ENCODE peak calls at places on chromosomes 11 and 22, in four cellular contexts. G, V, D and T are unnamed samples.

GRCh38 chr11:61828629-61829407 is 718 bp downstream of the FADS2 start:
- DNase-seq in G (peak; percentile 71), V (peak; percentile 13), D (peak; percentile 55), T (no peak)

GRCh38 chr11:34928960-34929680 is 12.7 kb downstream of the PDHX start:
- DNase-seq in G (no peak), V (no peak), D (no peak), T (no peak)

GRCh38 chr11:126797801-126798200 is 202.8 kb downstream of the KIRREL3 start:
- DNase-seq in G (no peak), V (no peak), D (no peak), T (no peak)

GRCh38 chr11:111785076-111785475 is 18.9 kb upstream of the PPP2R1B start:
- DNase-seq in G (no peak), V (no peak), D (no peak), T (no peak)

GRCh38 chr11:66878554-66878953 is 21.7 kb downstream of the LRFN4 start:
- DNase-seq in G (no peak), V (no peak), D (no peak), T (no peak)

GRCh38 chr11:126968915-126969314 is 31.7 kb downstream of the KIRREL3 start:
- DNase-seq in G (no peak), V (peak; percentile 6), D (no peak), T (no peak)

GRCh38 chr11:62439785-62440602 is 21.2 kb downstream of the SCGB1A1 start:
- DNase-seq in G (peak; percentile 65), V (no peak), D (no peak), T (no peak)

GRCh38 chr11:126290887-126291286 is 8.0 kb downstream of the TIRAP start:
- DNase-seq in G (peak; percentile 31), V (no peak), D (no peak), T (no peak)

GRCh38 chr11:77262803-77263202 is 38.7 kb downstream of the GDPD4 start:
- DNase-seq in G (no peak), V (no peak), D (no peak), T (no peak)

GRCh38 chr11:48074425-48075181 is 94.2 kb downstream of the PTPRJ start:
- DNase-seq in G (no peak), V (no peak), D (no peak), T (no peak)

GRCh38 chr22:38467904-38468760 is at the start of gene KDELR3:
- DNase-seq in G (peak; percentile 83), V (peak; percentile 50), D (no peak), T (peak; percentile 64)

GRCh38 chr11:61911701-61912529 is 5.5 kb downstream of the RAB3IL1 start:
- DNase-seq in G (peak; percentile 88), V (no peak), D (no peak), T (no peak)

GRCh38 chr11:93983542-93984204 is 37.5 kb upstream of the HEPHL1 start:
- DNase-seq in G (no peak), V (no peak), D (no peak), T (no peak)

GRCh38 chr11:126739499-126740145 is 260.9 kb downstream of the KIRREL3 start:
- DNase-seq in G (no peak), V (no peak), D (no peak), T (no peak)

GRCh38 chr11:46299425-46300067 is 22.1 kb downstream of the CREB3L1 start:
- DNase-seq in G (no peak), V (no peak), D (no peak), T (no peak)

GRCh38 chr11:46302866-46303265 is 25.4 kb downstream of the CREB3L1 start:
- DNase-seq in G (no peak), V (no peak), D (no peak), T (no peak)

GRCh38 chr11:46296520-46297448 is 19.3 kb downstream of the CREB3L1 start:
- DNase-seq in G (peak; percentile 89), V (no peak), D (peak; percentile 86), T (peak; percentile 87)

GRCh38 chr11:46298699-46299424 is 21.4 kb downstream of the CREB3L1 start:
- DNase-seq in G (no peak), V (peak; percentile 90), D (no peak), T (no peak)

GRCh38 chr11:46300270-46300669 is 22.8 kb downstream of the CREB3L1 start:
- DNase-seq in G (no peak), V (peak; percentile 30), D (no peak), T (no peak)
- TF ChIP-seq CTCF in G (no peak), V (no peak), D (no peak), T (no peak)

GRCh38 chr22:33593818-33594217 is 326.5 kb downstream of the LARGE1 start:
- DNase-seq in G (no peak), V (no peak), D (no peak), T (no peak)
- TF ChIP-seq CTCF in G (no peak), V (no peak), D (no peak), T (no peak)

GRCh38 chr11:11622772-11623531 is 1.1 kb upstream of the GALNT18 start:
- DNase-seq in G (no peak), V (peak; percentile 24), D (no peak), T (peak; percentile 7)

GRCh38 chr11:11620966-11621880 is 582 bp downstream of the GALNT18 start:
- DNase-seq in G (peak; percentile 63), V (peak; percentile 39), D (peak; percentile 19), T (peak; percentile 19)

GRCh38 chr11:11620251-11620965 is 1.4 kb downstream of the GALNT18 start:
- DNase-seq in G (peak; percentile 59), V (peak; percentile 50), D (peak; percentile 38), T (peak; percentile 44)

GRCh38 chr11:11621881-11622706 is at the start of gene GALNT18:
- DNase-seq in G (peak; percentile 95), V (peak; percentile 83), D (peak; percentile 87), T (peak; percentile 90)

DNA sequence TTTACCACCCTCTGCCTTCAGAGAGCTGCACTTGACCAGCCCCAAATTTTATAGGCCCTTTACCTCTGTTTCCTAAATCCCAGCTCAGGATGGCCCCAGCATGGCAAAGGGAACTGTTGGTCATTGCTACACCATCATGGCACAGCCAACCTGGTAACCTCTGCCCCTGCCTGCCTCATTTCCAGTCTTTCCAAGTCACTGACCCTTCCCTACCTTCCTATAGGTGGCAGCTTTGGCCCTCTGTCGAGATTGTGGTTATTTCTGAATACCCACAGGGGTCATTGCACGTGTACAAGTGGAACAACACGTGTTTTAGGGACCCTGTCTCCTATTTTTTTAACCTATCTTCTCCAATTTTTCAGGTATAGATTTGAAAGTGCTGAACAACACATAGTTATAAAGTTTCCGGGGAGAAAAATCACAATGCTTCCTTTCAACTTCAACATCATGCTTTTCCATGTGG is 2.8 kb downstream of the GALNT18 start:
- DNase-seq in G (no peak), V (no peak), D (no peak), T (peak; percentile 24)
- TF ChIP-seq CTCF in G (no peak), V (peak; percentile 18), D (no peak), T (no peak)

GRCh38 chr22:17789379-17790200 is 15.3 kb upstream of the BID start:
- DNase-seq in G (no peak), V (no peak), D (no peak), T (no peak)

GRCh38 chr22:17787159-17788022 is 13.1 kb upstream of the BID start:
- DNase-seq in G (no peak), V (no peak), D (no peak), T (no peak)

GRCh38 chr22:17786435-17787158 is 12.3 kb upstream of the BID start:
- DNase-seq in G (no peak), V (no peak), D (no peak), T (peak; percentile 21)

GRCh38 chr22:17788023-17788330 is 13.7 kb upstream of the BID start:
- DNase-seq in G (no peak), V (no peak), D (no peak), T (no peak)

GRCh38 chr22:17788528-17789378 is 14.5 kb upstream of the BID start:
- DNase-seq in G (no peak), V (no peak), D (no peak), T (peak; percentile 43)
- TF ChIP-seq CTCF in G (no peak), V (no peak), D (no peak), T (no peak)

DNA sequence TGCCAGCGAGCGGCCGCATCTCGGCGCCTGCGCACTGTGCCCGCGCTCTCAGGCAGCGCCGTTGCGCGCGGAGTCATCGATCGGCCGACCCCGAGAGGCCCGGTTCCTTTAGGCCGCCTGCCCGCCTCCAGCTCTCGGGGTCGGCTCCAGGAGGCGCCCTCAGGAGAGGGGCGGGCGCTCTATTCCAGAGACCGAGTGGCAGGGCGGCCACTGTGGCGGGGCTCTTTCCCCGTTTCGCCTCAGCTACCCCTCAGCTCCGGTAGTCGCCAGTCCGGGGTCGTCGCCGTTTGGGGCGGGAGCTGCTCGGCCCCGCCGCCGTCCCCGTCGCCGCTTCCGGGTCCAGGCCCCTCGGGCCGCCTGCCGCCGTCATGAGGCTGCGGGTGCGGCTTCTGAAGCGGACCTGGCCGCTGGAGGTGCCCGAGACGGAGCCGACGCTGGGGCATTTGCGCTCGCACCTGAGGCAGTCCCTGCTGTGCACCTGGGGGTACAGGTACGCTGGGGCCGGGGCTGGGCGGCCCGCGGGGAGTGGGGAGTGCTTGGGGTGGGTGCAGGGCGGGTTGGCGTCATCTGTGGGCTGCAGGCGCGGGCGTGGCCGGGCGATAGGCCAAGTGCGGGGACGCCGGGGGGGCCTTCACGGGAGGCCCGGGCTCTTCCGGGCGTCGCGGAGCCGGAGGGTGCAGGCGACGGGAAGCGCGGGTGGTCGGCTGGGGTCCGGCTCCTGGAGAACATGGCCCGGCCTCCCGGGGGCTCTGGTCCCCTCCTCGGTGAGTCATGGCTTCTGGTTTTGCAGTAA is at the start of gene FBXO7:
- DNase-seq in G (peak; percentile 96), V (peak; percentile 65), D (peak; percentile 91), T (peak; percentile 93)
- TF ChIP-seq CTCF in G (no peak), V (peak; percentile 35), D (peak; percentile 62), T (peak; percentile 40)

DNA sequence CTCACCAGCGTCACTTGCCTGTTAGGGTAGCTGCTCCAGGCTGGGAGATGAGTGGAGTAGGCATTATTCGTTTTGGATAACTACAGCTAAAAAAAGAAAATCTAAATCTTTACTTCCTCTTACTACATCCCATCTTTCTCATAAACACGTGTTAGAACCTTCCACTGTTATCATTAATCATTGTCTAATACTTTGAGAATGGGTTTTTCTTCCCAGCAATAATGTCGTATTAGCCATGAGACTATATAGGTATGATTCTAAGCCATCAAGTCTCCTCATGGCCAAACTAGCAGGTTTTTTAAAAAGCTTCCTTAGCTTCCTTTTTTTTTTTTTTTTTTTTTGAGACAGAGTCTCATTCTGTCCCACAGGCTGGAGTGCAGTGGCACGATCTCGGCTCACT is 3.9 kb upstream of the TEF start:
- DNase-seq in G (no peak), V (no peak), D (no peak), T (no peak)
- TF ChIP-seq CTCF in G (no peak), V (no peak), D (no peak), T (no peak)